ENCODE peak calls at places on chromosomes 5 and 9, in ten cellular contexts. O is NCI-H774; G is pulmonary artery endothelial cell; M is stimulated activated naive CD8-positive, alpha-beta T cell treated with anti-CD3 and anti-CD28 coated beads, Interleukin-15, amount 100 ng/mL, for 72 hours; X is lower lobe of right lung; N is activated T-helper 9 cell treated with anti-CD3 and anti-CD28 coated beads, Interleukin-2, amount 50 U/mL, for 16 hours; T is cardiac muscle cell; B is D341Med; R is NCI-H460; K is NCI-H446. F is an unnamed sample.

GRCh38 chr5:14089198-14089597 is 53.9 kb upstream of the TRIO start:
- DNase-seq in O (no peak), G (no peak), M (no peak), X (no peak), N (no peak), T (no peak), B (no peak), R (no peak), K (no peak), F (no peak)

GRCh38 chr5:59506285-59506877 is 387.1 kb downstream of the PDE4D start:
- DNase-seq in O (peak), G (no peak), M (no peak), X (no peak), N (no peak), T (peak), B (no peak), R (no peak), K (no peak), F (peak)

GRCh38 chr5:11640474-11640873 is 263.8 kb downstream of the CTNND2 start:
- DNase-seq in O (no peak), G (no peak), M (no peak), X (no peak), N (no peak), T (no peak), B (no peak), R (no peak), K (no peak), F (no peak)

GRCh38 chr9:129487658-129488483 is 133.0 kb downstream of the C9orf50 start:
- DNase-seq in O (peak), G (no peak), M (peak), X (peak), N (no peak), T (peak), B (no peak), R (no peak), K (no peak), F (peak)

GRCh38 chr9:116661037-116661954 is 25.8 kb upstream of the TRIM32 start:
- DNase-seq in O (peak), G (peak), M (peak), X (no peak), N (no peak), T (peak), B (peak), R (peak), K (no peak), F (peak)

GRCh38 chr9:72577212-72577753 is 55.9 kb downstream of the TMC1 start:
- DNase-seq in O (no peak), G (peak), M (no peak), X (no peak), N (no peak), T (peak), B (peak), R (peak), K (peak), F (no peak)

GRCh38 chr9:124660341-124660801 is 110.7 kb downstream of the NR6A1 start:
- DNase-seq in O (peak), G (peak), M (peak), X (no peak), N (no peak), T (peak), B (peak), R (peak), K (no peak), F (peak)

GRCh38 chr5:38645508-38645907 is 89.1 kb upstream of the LIFR start:
- DNase-seq in O (no peak), G (no peak), M (no peak), X (no peak), N (no peak), T (peak), B (no peak), R (no peak), K (no peak), F (no peak)

GRCh38 chr5:149028984-149029383 is 33.9 kb downstream of the SH3TC2 start:
- DNase-seq in O (no peak), G (no peak), M (no peak), X (no peak), N (no peak), T (no peak), B (no peak), R (no peak), K (no peak), F (no peak)

GRCh38 chr5:132019337-132019736 is 7.9 kb upstream of the ACSL6 start:
- DNase-seq in O (no peak), G (no peak), M (no peak), X (no peak), N (no peak), T (no peak), B (peak), R (no peak), K (no peak), F (no peak)

GRCh38 chr9:134296301-134297081 is 29.8 kb upstream of the RXRA start:
- DNase-seq in O (no peak), G (no peak), M (no peak), X (peak), N (no peak), T (no peak), B (no peak), R (no peak), K (no peak), F (no peak)

GRCh38 chr9:95463145-95464060 is 53.4 kb downstream of the PTCH1 start:
- DNase-seq in O (no peak), G (no peak), M (peak), X (no peak), N (no peak), T (no peak), B (no peak), R (no peak), K (no peak), F (peak)

GRCh38 chr5:131242728-131243255 is 21.1 kb upstream of the CDC42SE2 start:
- DNase-seq in O (no peak), G (no peak), M (no peak), X (no peak), N (no peak), T (peak), B (no peak), R (no peak), K (no peak), F (no peak)

GRCh38 chr9:38331141-38331540 is 61.4 kb upstream of the ALDH1B1 start:
- DNase-seq in O (no peak), G (no peak), M (no peak), X (no peak), N (no peak), T (no peak), B (no peak), R (no peak), K (no peak), F (no peak)

GRCh38 chr5:65481171-65481575 is 547 bp downstream of the ADAMTS6 start:
- DNase-seq in O (no peak), G (no peak), M (no peak), X (no peak), N (no peak), T (peak), B (no peak), R (no peak), K (no peak), F (no peak)

GRCh38 chr5:87383216-87383615 is 29.5 kb downstream of the CCNH start:
- DNase-seq in O (no peak), G (no peak), M (no peak), X (no peak), N (no peak), T (no peak), B (no peak), R (no peak), K (no peak), F (no peak)

GRCh38 chr5:3051400-3051799 is 299.9 kb upstream of the IRX2 start:
- DNase-seq in O (no peak), G (no peak), M (no peak), X (no peak), N (no peak), T (no peak), B (no peak), R (no peak), K (no peak), F (no peak)

GRCh38 chr5:531749-532315 is 7.6 kb upstream of the SLC9A3 start:
- DNase-seq in O (no peak), G (no peak), M (no peak), X (peak), N (no peak), T (no peak), B (no peak), R (no peak), K (no peak), F (no peak)

GRCh38 chr5:82165740-82166530 is 112.2 kb downstream of the RPS23 start:
- DNase-seq in O (peak), G (peak), M (peak), X (peak), N (no peak), T (peak), B (peak), R (peak), K (peak), F (peak)

F was measured in NCI-H1694 treated with DMSO at 0.1 percent for 48 hours.